ENCODE peak calls at places on chromosomes 1 and 21, in seven cellular contexts. T is neural progenitor cell, J is WERI-Rb-1, L is GM12878, B is fibroblast of lung, S is spleen, Z is suprapubic skin. E is an unnamed sample. For H3K9me3, the result is how much of the 10 kb centered on the place peaks cover.

GRCh38 chr1:201183728-201184127 is 6.9 kb upstream of the IGFN1 start:
- DNase-seq in T (no peak), J (no peak), L (no peak), B (no peak), S (peak), Z (peak), E (no peak)

GRCh38 chr1:165395522-165396300 is 39.2 kb upstream of the LMX1A start:
- DNase-seq in T (no peak), J (no peak), L (peak), B (no peak), S (no peak), Z (no peak), E (no peak)

GRCh38 chr1:226920446-226920894 is 19.6 kb upstream of the COQ8A start:
- DNase-seq in T (no peak), J (no peak), L (no peak), B (no peak), S (no peak), Z (no peak), E (no peak)

GRCh38 chr1:59678809-59679228 is 135.9 kb upstream of the HOOK1 start:
- DNase-seq in T (peak), J (peak), L (no peak), B (peak), S (no peak), Z (no peak), E (no peak)

GRCh38 chr1:223031690-223032601 is 111.1 kb downstream of the TLR5 start:
- DNase-seq in T (no peak), J (no peak), L (no peak), B (peak), S (no peak), Z (peak), E (no peak)

GRCh38 chr1:227562037-227562436 is 1.3 kb upstream of the ZNF678 start:
- DNase-seq in T (no peak), J (no peak), L (no peak), B (no peak), S (no peak), Z (no peak), E (no peak)

GRCh38 chr21:45029968-45030636 is 44.3 kb upstream of the ADARB1 start:
- DNase-seq in T (peak), J (peak), L (no peak), B (no peak), S (no peak), Z (peak), E (peak)

GRCh38 chr1:233496940-233497456 is 116.9 kb upstream of the KCNK1 start:
- DNase-seq in T (no peak), J (no peak), L (no peak), B (no peak), S (no peak), Z (no peak), E (no peak)

GRCh38 chr1:51648180-51649109 is 31.6 kb downstream of the OSBPL9 start:
- DNase-seq in T (peak), J (no peak), L (no peak), B (peak), S (no peak), Z (no peak), E (no peak)

GRCh38 chr21:25464275-25464674 is 143.0 kb downstream of the MRPL39 start:
- DNase-seq in T (no peak), J (no peak), L (no peak), B (no peak), S (no peak), Z (no peak), E (no peak)

GRCh38 chr1:235343726-235344125 is 15.4 kb downstream of the GGPS1 start:
- DNase-seq in T (no peak), J (no peak), L (no peak), B (no peak), S (no peak), Z (no peak), E (no peak)

GRCh38 chr1:186429017-186429416 is 31.9 kb downstream of the PDC start:
- DNase-seq in T (no peak), J (no peak), L (no peak), B (no peak), S (no peak), Z (no peak), E (no peak)

GRCh38 chr1:146007048-146007784 is 10.8 kb upstream of the TXNIP start:
- DNase-seq in T (peak), J (peak), L (peak), B (peak), S (no peak), Z (no peak), E (peak)

GRCh38 chr1:192968323-192968722 is 90.8 kb downstream of the UCHL5 start:
- DNase-seq in T (no peak), J (no peak), L (no peak), B (no peak), S (no peak), Z (no peak), E (no peak)

GRCh38 chr1:200561856-200562214 is 58.7 kb downstream of the KIF14 start:
- DNase-seq in T (no peak), J (no peak), L (no peak), B (no peak), S (no peak), Z (no peak), E (no peak)

GRCh38 chr1:55582078-55582477 is 366.9 kb upstream of the USP24 start:
- DNase-seq in T (no peak), J (no peak), L (no peak), B (no peak), S (no peak), Z (no peak), E (no peak)

GRCh38 chr1:23013657-23014056 is 2.0 kb downstream of the TEX46 start:
- DNase-seq in T (peak), J (peak), L (no peak), B (no peak), S (no peak), Z (no peak), E (no peak)

GRCh38 chr1:32204943-32205361 is 519 bp upstream of the IQCC start:
- DNase-seq in T (no peak), J (no peak), L (no peak), B (no peak), S (peak), Z (no peak), E (no peak)

GRCh38 chr1:162187676-162188075 is 118.2 kb downstream of the NOS1AP start:
- DNase-seq in T (no peak), J (no peak), L (no peak), B (peak), S (no peak), Z (no peak), E (no peak)

GRCh38 chr1:236009857-236010256 is 55.0 kb downstream of the NID1 start:
- DNase-seq in T (no peak), J (no peak), L (no peak), B (peak), S (no peak), Z (no peak), E (no peak)

GRCh38 chr21:35220301-35220700 is 171.2 kb upstream of the RUNX1 start:
- DNase-seq in T (no peak), J (no peak), L (no peak), B (no peak), S (no peak), Z (no peak), E (no peak)

GRCh38 chr1:235790123-235790522 is 76.6 kb downstream of the LYST start:
- DNase-seq in T (no peak), J (no peak), L (no peak), B (no peak), S (no peak), Z (no peak), E (no peak)

GRCh38 chr1:27868556-27868931 is 3.8 kb upstream of the THEMIS2 start:
- DNase-seq in T (no peak), J (no peak), L (no peak), B (no peak), S (peak), Z (no peak), E (no peak)

GRCh38 chr1:29310616-29311180 is 74.4 kb downstream of the PTPRU start:
- DNase-seq in T (no peak), J (peak), L (no peak), B (no peak), S (no peak), Z (no peak), E (no peak)

DNA sequence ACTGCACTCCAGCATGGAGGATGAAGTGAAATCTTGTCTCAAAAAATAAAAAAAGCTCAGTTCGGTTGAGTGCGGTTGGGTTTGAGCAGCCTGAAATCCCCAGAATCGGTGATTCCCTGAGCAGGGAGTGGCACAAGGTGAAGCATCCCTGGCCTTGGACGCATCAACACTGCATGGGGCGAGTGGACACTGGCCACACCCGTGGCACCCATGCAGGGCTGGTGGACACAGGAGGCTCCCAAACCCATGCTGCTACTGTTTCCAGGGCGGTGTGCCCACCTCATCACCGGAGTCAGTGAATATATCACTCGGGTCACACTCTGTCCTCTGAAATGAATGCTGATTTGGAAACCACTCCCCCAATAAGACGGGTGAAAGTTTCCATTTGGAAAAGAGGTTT is 53.4 kb upstream of the ACTRT2 start:
- DNase-seq in T (no peak), J (no peak), L (no peak), B (no peak), S (peak), Z (peak), E (no peak)
- H3K9me3 ChIP-seq in T (under half), J (under half), L (under half), B (under half), S (under half), Z (under half), E (under half)

DNA sequence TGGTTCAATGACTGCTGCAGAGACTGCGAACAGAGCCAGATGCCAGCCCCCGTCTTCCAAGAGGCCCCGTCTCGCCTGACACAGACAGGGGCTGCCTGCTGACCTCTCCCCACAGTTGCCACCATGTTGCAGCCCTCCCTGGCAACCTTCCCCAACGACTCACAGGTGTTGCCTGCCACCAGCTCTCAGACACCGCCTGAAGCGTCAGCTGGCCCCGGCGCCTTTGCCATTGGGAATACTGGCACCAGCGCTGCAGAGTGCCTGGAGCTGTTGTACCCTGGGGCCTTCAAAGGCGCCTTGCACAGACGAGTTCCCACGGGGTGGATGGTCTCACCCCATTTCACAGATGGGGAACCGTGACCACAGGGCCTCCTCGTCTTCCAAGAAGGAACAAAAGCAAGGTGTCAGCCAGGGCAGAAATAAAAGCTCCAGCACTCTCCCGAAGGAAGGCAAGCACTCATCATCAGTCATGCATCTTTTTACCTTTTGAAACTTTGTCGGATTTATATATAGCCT is 167.0 kb downstream of the ADSS2 start:
- DNase-seq in T (no peak), J (no peak), L (no peak), B (no peak), S (no peak), Z (no peak), E (no peak)
- H3K9me3 ChIP-seq in T (under half), J (under half), L (under half), B (under half), S (under half), Z (under half), E (under half)

DNA sequence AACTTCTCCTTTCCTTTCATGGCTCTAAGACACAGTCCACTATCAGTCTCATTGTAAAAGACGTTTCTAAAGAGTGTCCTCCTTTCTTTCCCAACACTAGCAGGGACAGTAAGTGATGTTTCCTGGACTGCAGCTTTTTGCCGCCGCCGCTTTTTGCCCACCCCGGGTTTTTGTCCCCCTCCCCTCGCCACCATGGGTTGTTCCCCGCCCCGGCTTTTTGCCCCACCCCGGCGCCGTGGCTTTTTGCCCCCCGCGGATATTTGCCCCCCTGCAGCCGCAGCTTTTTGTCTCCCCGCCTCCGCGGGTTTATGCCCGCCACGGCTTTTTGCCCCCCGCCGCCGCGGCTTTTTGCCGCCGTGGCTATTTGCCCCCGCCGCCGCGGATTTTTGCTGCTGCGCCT is 95.2 kb downstream of the TPTE start:
- DNase-seq in T (no peak), J (no peak), L (no peak), B (no peak), S (peak), Z (no peak), E (no peak)
- H3K9me3 ChIP-seq in T (half or more), J (under half), L (under half), B (under half), S (half or more), Z (under half), E (under half)

GRCh38 chr1:238690415-238690814 is 696.0 kb upstream of the CHRM3 start:
- DNase-seq in T (no peak), J (no peak), L (no peak), B (peak), S (no peak), Z (no peak), E (no peak)
- H3K9me3 ChIP-seq in T (under half), J (under half), L (under half), B (under half), S (under half), Z (under half), E (under half)

GRCh38 chr1:24110642-24111263 is 1.2 kb downstream of the MYOM3 start:
- DNase-seq in T (peak), J (no peak), L (no peak), B (no peak), S (no peak), Z (no peak), E (no peak)

GRCh38 chr1:24107462-24108225 is 4.3 kb downstream of the MYOM3 start:
- DNase-seq in T (no peak), J (no peak), L (no peak), B (peak), S (peak), Z (no peak), E (no peak)

GRCh38 chr1:24109166-24109483 is 2.8 kb downstream of the MYOM3 start:
- DNase-seq in T (no peak), J (no peak), L (no peak), B (no peak), S (no peak), Z (no peak), E (no peak)

GRCh38 chr1:24109686-24110475 is 2.1 kb downstream of the MYOM3 start:
- DNase-seq in T (no peak), J (no peak), L (no peak), B (no peak), S (peak), Z (peak), E (no peak)

GRCh38 chr1:24108334-24109165 is 3.4 kb downstream of the MYOM3 start:
- DNase-seq in T (no peak), J (no peak), L (no peak), B (peak), S (peak), Z (no peak), E (no peak)
- H3K9me3 ChIP-seq in T (under half), J (under half), L (under half), B (under half), S (under half), Z (under half), E (under half)

DNA sequence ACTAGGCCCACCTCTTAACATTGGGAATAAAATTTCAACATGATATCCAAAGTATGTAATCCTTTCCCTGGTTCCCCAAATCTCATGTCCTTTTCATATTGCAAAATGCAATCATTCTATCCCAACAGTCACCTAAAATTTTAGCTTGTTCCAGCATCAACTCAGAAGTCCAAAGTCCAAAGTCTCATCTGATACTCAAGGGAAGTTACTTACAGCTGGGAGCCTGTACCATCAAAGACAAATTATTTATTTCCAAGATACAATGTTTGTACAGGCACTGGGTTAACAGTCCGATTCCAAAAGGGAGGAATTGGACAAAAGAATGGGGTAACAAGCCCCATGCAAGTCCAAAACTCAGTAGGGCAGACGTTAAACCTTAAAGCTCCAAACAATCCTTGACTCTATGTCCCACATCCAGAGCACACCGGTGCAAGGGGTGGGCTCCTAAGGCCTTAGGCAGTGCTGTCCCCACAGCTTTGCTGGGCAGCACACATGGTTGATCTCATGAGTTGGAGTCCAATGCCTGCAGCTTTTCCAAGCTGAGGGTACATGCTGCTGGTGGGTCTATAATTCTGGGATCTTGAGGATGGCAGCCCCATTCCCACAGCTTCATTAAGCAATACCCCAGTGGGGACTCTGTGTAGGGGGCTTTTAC is 78.8 kb downstream of the DDAH1 start:
- DNase-seq in T (no peak), J (no peak), L (no peak), B (no peak), S (no peak), Z (no peak), E (no peak)
- H3K9me3 ChIP-seq in T (under half), J (under half), L (under half), B (under half), S (under half), Z (under half), E (under half)

DNA sequence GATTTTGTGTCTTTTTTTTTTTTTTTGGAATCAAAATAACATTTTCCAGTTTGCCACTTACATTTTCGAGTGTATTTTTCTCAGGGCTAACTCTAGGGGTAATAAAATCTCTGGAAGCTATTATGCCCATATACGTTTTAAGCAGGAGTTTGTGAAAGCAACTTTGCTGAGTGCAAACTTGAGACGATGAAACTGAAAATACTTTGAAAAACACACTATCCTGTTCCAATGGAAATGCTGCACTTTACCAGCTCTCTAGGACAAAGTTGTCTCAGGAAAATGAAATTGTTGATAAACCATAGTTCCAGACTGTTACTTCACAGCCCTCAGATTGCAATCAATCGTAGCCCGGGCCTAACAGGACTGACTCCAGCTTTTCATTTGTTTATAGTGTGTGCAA is 220.7 kb upstream of the PKN2 start:
- DNase-seq in T (no peak), J (no peak), L (no peak), B (peak), S (no peak), Z (no peak), E (no peak)
- H3K9me3 ChIP-seq in T (under half), J (under half), L (under half), B (under half), S (under half), Z (under half), E (under half)